ENCODE peak calls at places on chromosome 18, in ten cellular contexts. X, Y, U, C, N, L, V, I, W and Z are unnamed samples.
A peak's percentile ranks its signal among the peaks of the same experiment; 100 is the strongest.

GRCh38 chr18:29147944-29148343 is 971.0 kb upstream of the CDH2 start:
- DNase-seq in X (no peak), Y (no peak), U (no peak), C (peak; percentile 85), N (no peak), L (no peak), V (no peak), I (no peak), W (no peak), Z (no peak)

GRCh38 chr18:38459086-38459485 is 893.5 kb upstream of the CELF4 start:
- DNase-seq in X (no peak), Y (no peak), U (no peak), C (no peak), N (peak; percentile 15), L (no peak), V (no peak), I (no peak), W (no peak), Z (no peak)

GRCh38 chr18:4631239-4631638 is 176.1 kb upstream of the DLGAP1 start:
- DNase-seq in X (no peak), Y (no peak), U (no peak), C (no peak), N (peak; percentile 25), L (no peak), V (no peak), I (no peak), W (no peak), Z (no peak)

GRCh38 chr18:53451902-53452301 is 772.6 kb downstream of the MBD2 start:
- DNase-seq in X (no peak), Y (no peak), U (no peak), C (no peak), N (no peak), L (no peak), V (no peak), I (no peak), W (no peak), Z (no peak)

GRCh38 chr18:65706646-65707045 is 44.2 kb upstream of the CDH7 start:
- DNase-seq in X (no peak), Y (no peak), U (no peak), C (no peak), N (no peak), L (no peak), V (no peak), I (no peak), W (no peak), Z (no peak)

GRCh38 chr18:61851940-61852451 is 40.8 kb downstream of the RNF152 start:
- DNase-seq in X (no peak), Y (no peak), U (no peak), C (peak; percentile 69), N (no peak), L (no peak), V (no peak), I (no peak), W (no peak), Z (no peak)

GRCh38 chr18:76457475-76457874 is 37.6 kb downstream of the ZNF516 start:
- DNase-seq in X (no peak), Y (no peak), U (no peak), C (peak; percentile 30), N (peak; percentile 36), L (no peak), V (no peak), I (no peak), W (no peak), Z (peak; percentile 27)

GRCh38 chr18:68665623-68666022 is 49.3 kb downstream of the TMX3 start:
- DNase-seq in X (no peak), Y (no peak), U (no peak), C (no peak), N (no peak), L (no peak), V (no peak), I (no peak), W (no peak), Z (no peak)

GRCh38 chr18:6722680-6723079 is 6.8 kb upstream of the ARHGAP28 start:
- DNase-seq in X (no peak), Y (no peak), U (no peak), C (no peak), N (no peak), L (no peak), V (no peak), I (no peak), W (no peak), Z (peak; percentile 54)

GRCh38 chr18:6719098-6719913 is 10.2 kb upstream of the ARHGAP28 start:
- DNase-seq in X (no peak), Y (no peak), U (no peak), C (no peak), N (no peak), L (no peak), V (no peak), I (no peak), W (no peak), Z (no peak)

GRCh38 chr18:6724331-6724730 is 5.2 kb upstream of the ARHGAP28 start:
- DNase-seq in X (no peak), Y (no peak), U (no peak), C (no peak), N (no peak), L (no peak), V (no peak), I (no peak), W (no peak), Z (no peak)

GRCh38 chr18:6718255-6718654 is 11.3 kb upstream of the ARHGAP28 start:
- DNase-seq in X (no peak), Y (no peak), U (no peak), C (no peak), N (no peak), L (no peak), V (no peak), I (no peak), W (no peak), Z (no peak)

DNA sequence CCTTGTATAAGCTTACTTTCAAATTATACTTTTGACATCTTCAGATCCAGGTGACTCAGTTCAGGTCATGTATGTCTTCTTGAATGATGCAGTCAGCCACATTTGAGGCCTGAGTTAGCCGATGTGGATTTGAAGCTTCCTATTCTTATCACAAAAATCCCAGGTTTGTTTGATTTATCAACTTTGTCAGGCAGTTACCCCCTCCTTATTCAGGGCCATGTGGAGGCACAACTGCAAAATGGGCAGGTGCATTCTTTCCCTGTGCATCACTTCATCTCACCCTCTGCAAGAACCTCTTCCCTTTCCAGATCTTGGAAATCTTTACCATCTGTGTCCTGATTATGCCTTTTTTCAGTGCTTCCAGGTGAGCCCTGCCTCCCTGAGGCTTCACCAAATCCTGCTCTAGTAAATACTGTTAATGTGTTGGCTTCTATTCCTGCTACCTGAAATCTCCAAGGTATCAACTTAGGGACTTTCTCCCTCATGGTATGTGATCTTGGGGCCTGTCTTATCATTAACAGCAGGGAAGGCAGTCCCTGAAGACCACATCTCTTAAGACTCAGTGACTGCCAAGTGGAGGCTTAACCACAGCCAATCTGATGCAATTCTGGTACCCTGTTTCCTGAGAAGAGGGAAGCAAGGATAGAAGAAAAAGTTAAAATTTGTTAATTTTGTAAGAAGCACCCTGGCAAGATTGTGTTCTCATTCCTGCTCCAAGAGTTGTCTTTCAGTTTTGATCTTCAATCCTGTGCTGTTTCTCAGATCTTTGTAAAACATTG is 9.4 kb upstream of the ARHGAP28 start:
- DNase-seq in X (no peak), Y (no peak), U (no peak), C (no peak), N (no peak), L (no peak), V (no peak), I (no peak), W (no peak), Z (no peak)
- H3K4me1 ChIP-seq in X (no peaks in the 10 kb centered on the region), Y (no peaks in the 10 kb centered on the region), U (no peaks in the 10 kb centered on the region), C (peaks cover 13% of the 10 kb centered on the region), N (no peaks in the 10 kb centered on the region), L (no peaks in the 10 kb centered on the region), V (no peaks in the 10 kb centered on the region), I (no peaks in the 10 kb centered on the region), W (no peaks in the 10 kb centered on the region), Z (no peaks in the 10 kb centered on the region)

GRCh38 chr18:35122586-35123224 is 81.5 kb downstream of the MAPRE2 start:
- DNase-seq in X (no peak), Y (peak; percentile 31), U (no peak), C (no peak), N (peak; percentile 50), L (no peak), V (no peak), I (no peak), W (no peak), Z (no peak)
- TF ChIP-seq CTCF in X (no peak), Y (no peak), U (no peak), C (no peak), N (no peak), L (no peak), V (no peak), I (no peak), W (no peak), Z (no peak)

DNA sequence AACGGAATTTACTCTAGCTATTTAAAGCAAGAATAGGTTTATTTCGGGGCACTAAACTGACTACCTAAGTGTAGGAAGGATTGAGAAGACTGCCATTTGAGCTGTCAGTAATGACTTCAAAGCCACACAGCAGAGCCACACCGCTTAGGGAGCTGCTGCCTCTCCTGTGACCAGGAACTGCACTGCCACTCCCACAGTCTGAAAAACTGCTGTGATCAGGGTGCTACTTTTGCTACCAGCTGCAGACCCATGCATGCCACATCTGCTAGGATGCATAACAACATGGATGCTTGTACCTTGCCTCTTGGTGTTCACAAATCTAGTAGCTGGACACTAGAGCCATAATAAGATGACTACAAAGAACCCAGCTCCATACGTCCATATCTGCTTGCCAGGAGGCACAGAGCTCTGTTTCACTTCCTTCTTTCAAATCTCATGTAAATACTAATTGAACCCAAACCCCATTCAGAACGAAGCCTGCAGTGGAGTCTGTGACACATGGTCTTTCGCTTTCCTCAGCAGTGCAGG is 2.2 kb downstream of the DSG2 start:
- DNase-seq in X (no peak), Y (no peak), U (no peak), C (no peak), N (no peak), L (no peak), V (peak; percentile 42), I (no peak), W (no peak), Z (no peak)
- TF ChIP-seq POLR2A in X (no peak), Y (no peak), U (no peak), C (no peak), N (no peak), L (no peak), V (no peak), I (no peak), W (no peak), Z (no peak)

GRCh38 chr18:79458917-79459803 is 63.4 kb downstream of the NFATC1 start:
- DNase-seq in X (no peak), Y (peak; percentile 37), U (no peak), C (no peak), N (peak; percentile 71), L (no peak), V (no peak), I (no peak), W (no peak), Z (no peak)

GRCh38 chr18:79461627-79462026 is 65.9 kb downstream of the NFATC1 start:
- DNase-seq in X (no peak), Y (no peak), U (no peak), C (no peak), N (peak; percentile 83), L (no peak), V (no peak), I (no peak), W (no peak), Z (no peak)

GRCh38 chr18:79458131-79458838 is 62.6 kb downstream of the NFATC1 start:
- DNase-seq in X (peak; percentile 82), Y (peak; percentile 79), U (peak; percentile 48), C (peak; percentile 84), N (peak; percentile 86), L (peak; percentile 43), V (peak; percentile 29), I (peak; percentile 48), W (peak; percentile 66), Z (peak; percentile 86)

GRCh38 chr18:79459946-79460345 is 64.2 kb downstream of the NFATC1 start:
- DNase-seq in X (no peak), Y (no peak), U (no peak), C (no peak), N (peak; percentile 52), L (no peak), V (no peak), I (no peak), W (no peak), Z (no peak)

DNA sequence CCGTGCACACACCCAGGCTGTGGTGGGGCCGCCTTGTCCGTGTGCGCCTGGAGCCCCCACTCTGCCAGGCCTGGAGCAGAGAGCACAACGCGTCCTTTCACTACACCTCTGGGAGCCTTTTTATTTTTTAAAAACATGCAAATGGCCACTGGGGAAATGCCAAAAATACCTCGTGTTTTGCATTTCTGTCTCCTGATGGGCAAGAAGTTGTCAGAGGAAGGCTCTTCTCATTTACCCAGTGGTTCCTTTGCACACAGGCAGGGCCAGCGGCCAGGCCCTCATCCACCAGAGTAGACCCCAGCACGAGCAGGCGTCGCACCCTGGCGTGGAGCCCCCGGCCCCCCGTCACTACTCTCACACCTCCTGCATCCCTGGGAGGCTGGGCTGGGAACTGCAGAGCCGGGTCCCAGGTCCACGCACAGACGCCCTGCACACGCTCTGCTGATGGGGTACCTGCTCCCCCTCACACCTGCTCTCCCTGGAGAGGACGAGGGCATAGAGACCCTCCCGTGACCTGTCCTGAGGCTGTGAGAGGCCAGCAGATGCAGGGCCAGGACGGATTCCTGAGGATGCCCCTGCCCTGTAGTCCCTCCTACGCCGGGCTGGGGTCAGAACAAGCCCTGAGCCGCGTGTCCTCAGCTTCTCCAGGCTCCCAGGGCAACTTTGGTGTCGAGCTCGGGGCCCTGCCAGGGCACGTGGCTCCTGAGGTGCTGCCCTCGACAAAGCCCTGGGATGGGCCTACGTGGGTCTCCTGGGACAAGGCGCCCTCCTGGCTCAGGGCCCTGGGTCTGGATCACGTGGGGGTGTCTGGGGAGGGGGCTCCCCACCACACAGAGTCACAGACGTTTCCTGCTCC is 64.9 kb downstream of the NFATC1 start:
- DNase-seq in X (no peak), Y (no peak), U (no peak), C (peak; percentile 4), N (peak; percentile 76), L (no peak), V (no peak), I (no peak), W (no peak), Z (no peak)
- H3K4me1 ChIP-seq in X (peaks cover 3% of the 10 kb centered on the region), Y (peaks cover 24% of the 10 kb centered on the region), U (peaks cover 8% of the 10 kb centered on the region), C (peaks cover 16% of the 10 kb centered on the region), N (peaks cover 17% of the 10 kb centered on the region), L (no peaks in the 10 kb centered on the region), V (peaks cover 9% of the 10 kb centered on the region), I (peaks cover 28% of the 10 kb centered on the region), W (peaks cover 16% of the 10 kb centered on the region), Z (peaks cover 7% of the 10 kb centered on the region)